ENCODE peak calls at places on chromosomes 6 and 20, in seven cellular contexts. X, B, K, Y, N, D and G are unnamed samples.

GRCh38 chr6:92132446-92132845 is 1286.9 kb downstream of the EPHA7 start:
- DNase-seq in X (no peak), B (no peak), K (no peak), Y (no peak), N (no peak), D (no peak), G (no peak)

GRCh38 chr6:74611220-74611619 is 594.6 kb downstream of the COL12A1 start:
- DNase-seq in X (no peak), B (no peak), K (no peak), Y (no peak), N (no peak), D (no peak), G (no peak)

GRCh38 chr6:107607109-107607508 is 117.2 kb downstream of the SOBP start:
- DNase-seq in X (no peak), B (no peak), K (no peak), Y (no peak), N (no peak), D (no peak), G (no peak)

GRCh38 chr6:136307351-136307750 is 17.7 kb upstream of the BCLAF1 start:
- DNase-seq in X (no peak), B (no peak), K (no peak), Y (no peak), N (no peak), D (no peak), G (no peak)

GRCh38 chr6:16200231-16200941 is 38.0 kb upstream of the GMPR start:
- DNase-seq in X (peak), B (no peak), K (no peak), Y (no peak), N (no peak), D (peak), G (no peak)

GRCh38 chr6:1315560-1316386 is 3.9 kb downstream of the FOXQ1 start:
- DNase-seq in X (no peak), B (no peak), K (no peak), Y (no peak), N (no peak), D (no peak), G (no peak)

GRCh38 chr6:125307964-125308615 is 6.3 kb upstream of the HDDC2 start:
- DNase-seq in X (no peak), B (no peak), K (no peak), Y (no peak), N (no peak), D (peak), G (no peak)

GRCh38 chr20:59525500-59526241 is 78.7 kb upstream of the PHACTR3 start:
- DNase-seq in X (peak), B (peak), K (peak), Y (peak), N (no peak), D (peak), G (peak)

GRCh38 chr20:39453890-39454289 is 491.7 kb downstream of the DHX35 start:
- DNase-seq in X (no peak), B (peak), K (no peak), Y (no peak), N (peak), D (no peak), G (no peak)

GRCh38 chr6:53301801-53302537 is 46.8 kb downstream of the ELOVL5 start:
- DNase-seq in X (no peak), B (no peak), K (no peak), Y (no peak), N (no peak), D (no peak), G (no peak)

GRCh38 chr6:140043762-140044378 is 669.4 kb upstream of the CITED2 start:
- DNase-seq in X (no peak), B (no peak), K (no peak), Y (no peak), N (no peak), D (no peak), G (no peak)

GRCh38 chr6:56040271-56040670 is 164.9 kb upstream of the BMP5 start:
- DNase-seq in X (no peak), B (no peak), K (no peak), Y (peak), N (no peak), D (no peak), G (no peak)

GRCh38 chr20:51365670-51366069 is 176.8 kb downstream of the NFATC2 start:
- DNase-seq in X (no peak), B (no peak), K (no peak), Y (no peak), N (peak), D (no peak), G (no peak)

GRCh38 chr20:19310541-19310940 is 98.1 kb downstream of the SLC24A3 start:
- DNase-seq in X (no peak), B (no peak), K (no peak), Y (no peak), N (no peak), D (no peak), G (no peak)

GRCh38 chr20:23106271-23106851 is 20.2 kb upstream of the CD93 start:
- DNase-seq in X (no peak), B (no peak), K (no peak), Y (no peak), N (peak), D (no peak), G (no peak)

GRCh38 chr20:51837876-51838420 is 35.6 kb upstream of the SALL4 start:
- DNase-seq in X (no peak), B (no peak), K (no peak), Y (no peak), N (no peak), D (no peak), G (no peak)

GRCh38 chr20:11001767-11002540 is 328.2 kb upstream of the JAG1 start:
- DNase-seq in X (no peak), B (no peak), K (no peak), Y (peak), N (no peak), D (peak), G (no peak)

GRCh38 chr6:164396071-164397047 is 913.0 kb downstream of the C6orf118 start:
- DNase-seq in X (no peak), B (no peak), K (no peak), Y (no peak), N (no peak), D (no peak), G (no peak)

GRCh38 chr6:117783280-117783679 is 108.0 kb downstream of the NUS1 start:
- DNase-seq in X (no peak), B (no peak), K (no peak), Y (no peak), N (no peak), D (no peak), G (no peak)

GRCh38 chr20:1469925-1470571 is 3.4 kb upstream of the NSFL1C start:
- DNase-seq in X (peak), B (peak), K (peak), Y (no peak), N (peak), D (peak), G (no peak)

GRCh38 chr6:22821664-22822320 is 252.4 kb downstream of the HDGFL1 start:
- DNase-seq in X (no peak), B (no peak), K (no peak), Y (no peak), N (no peak), D (no peak), G (no peak)

GRCh38 chr20:51190783-51191180 is 167.9 kb upstream of the KCNG1 start:
- DNase-seq in X (no peak), B (peak), K (no peak), Y (no peak), N (no peak), D (no peak), G (no peak)

GRCh38 chr6:122393339-122393896 is 6.0 kb upstream of the HSF2 start:
- DNase-seq in X (no peak), B (no peak), K (no peak), Y (no peak), N (no peak), D (no peak), G (no peak)

GRCh38 chr6:139852484-139853140 is 478.2 kb upstream of the CITED2 start:
- DNase-seq in X (peak), B (no peak), K (no peak), Y (no peak), N (no peak), D (no peak), G (no peak)

GRCh38 chr6:47631248-47632196 is 66.9 kb upstream of the ADGRF4 start:
- DNase-seq in X (no peak), B (no peak), K (no peak), Y (no peak), N (no peak), D (no peak), G (peak)

GRCh38 chr20:16613954-16614353 is 40.7 kb upstream of the KIF16B start:
- DNase-seq in X (no peak), B (no peak), K (no peak), Y (no peak), N (no peak), D (no peak), G (no peak)

GRCh38 chr6:42532038-42532669 is 31.7 kb upstream of the UBR2 start:
- DNase-seq in X (no peak), B (no peak), K (no peak), Y (peak), N (no peak), D (peak), G (no peak)

GRCh38 chr6:99353126-99353525 is 3.7 kb upstream of the FAXC start:
- DNase-seq in X (no peak), B (no peak), K (no peak), Y (no peak), N (no peak), D (no peak), G (no peak)

GRCh38 chr6:145704153-145704781 is 31.1 kb downstream of the EPM2A start:
- DNase-seq in X (no peak), B (no peak), K (no peak), Y (no peak), N (no peak), D (no peak), G (no peak)

GRCh38 chr20:52828199-52828598 is 144.0 kb upstream of the TSHZ2 start:
- DNase-seq in X (no peak), B (no peak), K (no peak), Y (no peak), N (no peak), D (no peak), G (no peak)

GRCh38 chr6:131281471-131282270 is 146.4 kb downstream of the AKAP7 start:
- DNase-seq in X (peak), B (no peak), K (no peak), Y (peak), N (peak), D (no peak), G (no peak)

GRCh38 chr6:75029333-75029732 is 176.5 kb downstream of the COL12A1 start:
- DNase-seq in X (no peak), B (no peak), K (no peak), Y (no peak), N (no peak), D (no peak), G (no peak)

GRCh38 chr6:24522090-24522820 is 27.5 kb downstream of the ALDH5A1 start:
- DNase-seq in X (no peak), B (no peak), K (no peak), Y (no peak), N (no peak), D (no peak), G (peak)

GRCh38 chr6:104908431-104909139 is 48.3 kb upstream of the LIN28B start:
- DNase-seq in X (no peak), B (no peak), K (no peak), Y (no peak), N (no peak), D (no peak), G (no peak)

GRCh38 chr6:141326426-141326825 is 806.3 kb upstream of the GJE1 start:
- DNase-seq in X (no peak), B (no peak), K (no peak), Y (no peak), N (no peak), D (no peak), G (no peak)

GRCh38 chr20:1212607-1213396 is 9.5 kb downstream of the C20orf202 start:
- DNase-seq in X (peak), B (no peak), K (peak), Y (peak), N (peak), D (peak), G (peak)

GRCh38 chr6:166505133-166505905 is 81.2 kb downstream of the RAMACL start:
- DNase-seq in X (no peak), B (no peak), K (no peak), Y (no peak), N (no peak), D (no peak), G (no peak)

GRCh38 chr6:112054520-112055160 is 736 bp downstream of the CCN6 start:
- DNase-seq in X (no peak), B (no peak), K (no peak), Y (no peak), N (no peak), D (no peak), G (no peak)

GRCh38 chr6:150267686-150268561 is 100.9 kb upstream of the IYD start:
- DNase-seq in X (no peak), B (no peak), K (no peak), Y (no peak), N (no peak), D (peak), G (no peak)
- TF ChIP-seq POLR2AphosphoS5 in X (no peak), B (peak), K (no peak), Y (no peak), N (no peak), D (peak), G (no peak)

GRCh38 chr6:158040051-158040803 is 58.6 kb downstream of the SYNJ2 start:
- DNase-seq in X (no peak), B (no peak), K (no peak), Y (peak), N (no peak), D (no peak), G (no peak)
- TF ChIP-seq POLR2AphosphoS5 in X (no peak), B (no peak), K (peak), Y (no peak), N (no peak), D (peak), G (no peak)

DNA sequence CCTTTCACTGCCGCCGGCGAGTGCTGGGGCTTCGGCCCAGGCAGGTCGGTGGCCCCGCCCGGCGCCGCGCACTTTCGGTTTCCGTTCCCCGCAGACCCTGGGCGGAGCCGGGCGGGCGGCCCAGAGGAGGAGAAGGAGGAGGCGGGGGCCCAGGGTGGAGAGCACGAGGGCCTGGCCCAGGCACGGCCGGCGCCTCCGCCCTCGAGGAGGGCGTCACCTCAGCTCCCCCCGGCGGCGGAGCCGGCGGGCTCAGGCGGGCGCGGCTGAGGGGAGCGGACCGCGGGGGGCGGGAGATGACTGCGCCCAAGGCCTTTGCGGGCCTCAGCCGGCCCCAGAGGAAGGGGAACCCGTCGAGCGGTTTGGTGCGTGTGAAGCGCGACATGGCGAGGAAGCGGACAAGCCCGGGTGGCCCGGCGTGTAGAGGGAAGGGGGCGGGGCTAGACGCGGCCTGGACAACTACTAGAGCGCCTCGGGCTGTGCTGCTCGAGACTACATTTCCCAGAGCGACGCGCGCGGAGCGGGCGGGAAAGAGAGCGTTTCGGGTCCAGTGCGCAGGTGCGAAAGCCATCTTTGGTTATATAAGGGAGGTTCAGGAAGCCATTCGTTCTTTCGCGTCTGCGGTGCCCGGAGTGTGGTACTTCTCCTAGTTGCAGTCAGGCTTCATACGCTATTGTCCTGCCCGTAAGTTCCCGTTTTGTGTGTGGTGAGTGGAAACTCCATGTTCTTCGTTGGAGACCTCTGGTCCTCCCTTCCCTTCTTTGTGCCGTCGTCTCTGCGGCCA is at the start of gene ZNFX1:
- DNase-seq in X (peak), B (peak), K (peak), Y (peak), N (peak), D (peak), G (peak)
- TF ChIP-seq POLR2AphosphoS5 in X (peak), B (peak), K (peak), Y (peak), N (peak), D (peak), G (peak)

GRCh38 chr6:43629104-43629504 is at the start of gene GTPBP2:
- DNase-seq in X (peak), B (peak), K (peak), Y (peak), N (peak), D (peak), G (peak)

GRCh38 chr6:43629505-43630300 is 639 bp upstream of the GTPBP2 start:
- DNase-seq in X (peak), B (peak), K (peak), Y (peak), N (peak), D (peak), G (peak)

GRCh38 chr6:43627008-43627825 is 1.8 kb downstream of the GTPBP2 start:
- DNase-seq in X (peak), B (no peak), K (peak), Y (peak), N (no peak), D (peak), G (no peak)

GRCh38 chr6:43630980-43631619 is 2.0 kb upstream of the GTPBP2 start:
- DNase-seq in X (no peak), B (no peak), K (no peak), Y (no peak), N (no peak), D (no peak), G (no peak)

DNA sequence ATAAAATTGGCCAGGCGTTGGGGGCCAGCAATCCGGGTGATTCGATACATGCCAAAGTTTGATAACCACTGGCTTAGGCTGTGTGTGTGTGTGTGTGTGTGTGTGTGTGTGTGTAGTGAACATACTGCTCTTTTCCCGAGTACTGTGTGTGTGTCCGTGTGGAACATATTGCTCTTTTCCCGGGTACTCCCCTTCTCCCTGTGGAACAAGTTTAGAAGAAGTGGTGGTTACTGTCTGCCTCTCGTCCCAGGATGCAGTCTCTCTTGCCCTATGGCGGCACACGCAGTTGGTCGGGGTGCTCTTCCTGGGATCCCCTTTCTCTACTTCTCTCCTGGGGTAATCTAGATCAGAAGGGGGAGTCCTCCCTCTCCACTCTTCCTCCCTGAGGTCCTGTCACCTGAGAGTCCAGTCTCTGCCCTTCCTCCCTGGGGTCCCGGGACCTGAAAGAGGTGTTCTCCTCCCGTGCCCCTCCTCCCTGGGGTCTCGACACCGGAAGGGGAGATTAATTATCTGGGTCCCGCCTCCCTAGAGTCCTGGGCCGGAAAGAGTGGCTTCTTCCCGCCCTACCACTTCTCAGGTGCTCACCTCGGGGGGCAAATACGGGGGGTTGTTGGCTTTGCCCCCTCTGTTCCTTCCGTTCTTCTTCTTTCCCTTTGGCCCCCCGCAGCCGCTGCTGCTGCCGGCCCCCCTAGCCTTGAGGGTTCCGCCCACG is 516 bp downstream of the GTPBP2 start:
- DNase-seq in X (peak), B (no peak), K (peak), Y (peak), N (no peak), D (peak), G (peak)
- TF ChIP-seq POLR2AphosphoS5 in X (no peak), B (peak), K (no peak), Y (peak), N (no peak), D (peak), G (peak)

DNA sequence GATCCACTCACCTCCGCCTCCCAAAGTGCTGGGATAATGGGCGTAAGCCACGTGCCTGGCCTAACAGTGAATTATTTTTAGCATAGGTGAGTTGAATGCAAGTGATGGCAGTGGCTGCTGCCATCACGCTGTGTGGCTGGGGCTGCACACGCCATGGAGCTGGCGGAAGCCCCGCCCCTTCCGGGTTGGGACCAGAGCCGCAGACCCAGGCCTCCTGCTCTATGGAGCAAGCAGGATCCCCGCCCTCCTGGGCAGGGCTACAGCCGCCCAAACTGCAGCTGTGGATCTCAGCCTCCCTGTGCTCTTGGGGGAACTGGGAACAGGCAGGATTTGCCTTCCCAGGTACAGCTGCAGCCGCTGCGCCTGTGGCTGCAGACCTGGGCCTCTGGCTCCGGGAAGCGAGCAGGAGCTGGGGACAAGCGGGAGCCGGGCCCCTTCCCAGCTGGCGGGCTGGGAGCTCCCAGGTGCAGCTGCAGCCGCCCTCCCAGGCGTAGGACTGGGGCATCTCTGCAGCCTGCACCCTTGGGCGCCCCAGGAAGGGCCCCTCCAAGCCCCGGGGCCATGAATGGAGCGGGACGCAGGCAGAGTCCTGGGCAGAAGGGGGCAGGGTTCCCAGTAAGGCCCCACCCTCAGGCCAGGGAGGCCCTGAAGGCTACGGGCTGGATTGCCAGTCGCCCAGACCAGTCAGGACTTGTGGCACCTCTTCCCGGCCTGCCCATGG is 30.9 kb upstream of the SLA2 start:
- DNase-seq in X (no peak), B (peak), K (no peak), Y (no peak), N (no peak), D (no peak), G (no peak)
- TF ChIP-seq POLR2AphosphoS5 in X (no peak), B (no peak), K (no peak), Y (no peak), N (no peak), D (no peak), G (no peak)

GRCh38 chr6:158799051-158799792 is 19.9 kb downstream of the EZR start:
- DNase-seq in X (peak), B (no peak), K (peak), Y (no peak), N (no peak), D (peak), G (no peak)

GRCh38 chr6:158795516-158795915 is 23.7 kb downstream of the EZR start:
- DNase-seq in X (peak), B (no peak), K (peak), Y (no peak), N (no peak), D (no peak), G (no peak)

GRCh38 chr6:158798311-158798710 is 20.9 kb downstream of the EZR start:
- DNase-seq in X (peak), B (no peak), K (peak), Y (no peak), N (peak), D (no peak), G (no peak)

GRCh38 chr6:158797331-158798202 is 21.6 kb downstream of the EZR start:
- DNase-seq in X (no peak), B (no peak), K (peak), Y (no peak), N (no peak), D (no peak), G (no peak)

GRCh38 chr6:158796353-158796752 is 22.8 kb downstream of the EZR start:
- DNase-seq in X (no peak), B (peak), K (peak), Y (no peak), N (no peak), D (no peak), G (no peak)
- TF ChIP-seq POLR2AphosphoS5 in X (no peak), B (no peak), K (no peak), Y (no peak), N (no peak), D (no peak), G (no peak)